ENCODE peak calls at places on chromosome 11, in five cellular contexts. One of them, this sample, is unnamed.

GRCh38 chr11:75195164-75195962 is 44.5 kb downstream of the SLCO2B1 start:
- DNase-seq in PC-9: no peak
- DNase-seq in AG09309: no peak
- DNase-seq in Caco-2: no peak
- DNase-seq in heart right ventricle: peak; percentile 80
- DNase-seq in this sample: no peak

GRCh38 chr11:121591405-121592033 is 138.8 kb upstream of the SORL1-AS1 start:
- DNase-seq in PC-9: no peak
- DNase-seq in AG09309: peak; percentile 52
- DNase-seq in Caco-2: peak; percentile 79
- DNase-seq in heart right ventricle: no peak
- DNase-seq in this sample: peak; percentile 28

GRCh38 chr11:12772324-12772723 is 98.1 kb downstream of the TEAD1 start:
- DNase-seq in PC-9: no peak
- DNase-seq in AG09309: no peak
- DNase-seq in Caco-2: no peak
- DNase-seq in heart right ventricle: no peak
- DNase-seq in this sample: no peak

GRCh38 chr11:132111781-132112380 is 741.5 kb downstream of the NTM start:
- DNase-seq in PC-9: no peak
- DNase-seq in AG09309: peak; percentile 62
- DNase-seq in Caco-2: no peak
- DNase-seq in heart right ventricle: no peak
- DNase-seq in this sample: no peak

GRCh38 chr11:70736461-70736860 is 338.1 kb downstream of the CTTN start:
- DNase-seq in PC-9: no peak
- DNase-seq in AG09309: no peak
- DNase-seq in Caco-2: no peak
- DNase-seq in heart right ventricle: no peak
- DNase-seq in this sample: no peak

GRCh38 chr11:63839508-63840355 is 822 bp downstream of the MARK2 start:
- DNase-seq in PC-9: no peak
- DNase-seq in AG09309: no peak
- DNase-seq in Caco-2: no peak
- DNase-seq in heart right ventricle: peak; percentile 34
- DNase-seq in this sample: no peak

GRCh38 chr11:96242191-96242845 is 100.7 kb downstream of the MAML2 start:
- DNase-seq in PC-9: peak; percentile 65
- DNase-seq in AG09309: no peak
- DNase-seq in Caco-2: no peak
- DNase-seq in heart right ventricle: no peak
- DNase-seq in this sample: peak; percentile 22

GRCh38 chr11:130101661-130102060 is 32.0 kb downstream of the APLP2 start:
- DNase-seq in PC-9: no peak
- DNase-seq in AG09309: no peak
- DNase-seq in Caco-2: no peak
- DNase-seq in heart right ventricle: no peak
- DNase-seq in this sample: no peak

GRCh38 chr11:96367357-96367756 is 22.4 kb downstream of the CCDC82 start:
- DNase-seq in PC-9: peak; percentile 16
- DNase-seq in AG09309: no peak
- DNase-seq in Caco-2: no peak
- DNase-seq in heart right ventricle: no peak
- DNase-seq in this sample: no peak

GRCh38 chr11:73185680-73186293 is 32.3 kb upstream of the P2RY2 start:
- DNase-seq in PC-9: peak; percentile 97
- DNase-seq in AG09309: peak; percentile 61
- DNase-seq in Caco-2: no peak
- DNase-seq in heart right ventricle: no peak
- DNase-seq in this sample: no peak

GRCh38 chr11:73784080-73784634 is 3.5 kb upstream of the MRPL48 start:
- DNase-seq in PC-9: no peak
- DNase-seq in AG09309: peak; percentile 45
- DNase-seq in Caco-2: peak; percentile 81
- DNase-seq in heart right ventricle: no peak
- DNase-seq in this sample: no peak

GRCh38 chr11:128517457-128518230 is 69.7 kb downstream of the ETS1 start:
- DNase-seq in PC-9: no peak
- DNase-seq in AG09309: peak; percentile 46
- DNase-seq in Caco-2: no peak
- DNase-seq in heart right ventricle: no peak
- DNase-seq in this sample: no peak

GRCh38 chr11:128519353-128519752 is 68.0 kb downstream of the ETS1 start:
- DNase-seq in PC-9: no peak
- DNase-seq in AG09309: no peak
- DNase-seq in Caco-2: no peak
- DNase-seq in heart right ventricle: no peak
- DNase-seq in this sample: no peak

GRCh38 chr11:128516886-128517285 is 70.5 kb downstream of the ETS1 start:
- DNase-seq in PC-9: no peak
- DNase-seq in AG09309: no peak
- DNase-seq in Caco-2: no peak
- DNase-seq in heart right ventricle: no peak
- DNase-seq in this sample: no peak

GRCh38 chr11:128520206-128520885 is 67.0 kb downstream of the ETS1 start:
- DNase-seq in PC-9: no peak
- DNase-seq in AG09309: no peak
- DNase-seq in Caco-2: no peak
- DNase-seq in heart right ventricle: no peak
- DNase-seq in this sample: no peak

DNA sequence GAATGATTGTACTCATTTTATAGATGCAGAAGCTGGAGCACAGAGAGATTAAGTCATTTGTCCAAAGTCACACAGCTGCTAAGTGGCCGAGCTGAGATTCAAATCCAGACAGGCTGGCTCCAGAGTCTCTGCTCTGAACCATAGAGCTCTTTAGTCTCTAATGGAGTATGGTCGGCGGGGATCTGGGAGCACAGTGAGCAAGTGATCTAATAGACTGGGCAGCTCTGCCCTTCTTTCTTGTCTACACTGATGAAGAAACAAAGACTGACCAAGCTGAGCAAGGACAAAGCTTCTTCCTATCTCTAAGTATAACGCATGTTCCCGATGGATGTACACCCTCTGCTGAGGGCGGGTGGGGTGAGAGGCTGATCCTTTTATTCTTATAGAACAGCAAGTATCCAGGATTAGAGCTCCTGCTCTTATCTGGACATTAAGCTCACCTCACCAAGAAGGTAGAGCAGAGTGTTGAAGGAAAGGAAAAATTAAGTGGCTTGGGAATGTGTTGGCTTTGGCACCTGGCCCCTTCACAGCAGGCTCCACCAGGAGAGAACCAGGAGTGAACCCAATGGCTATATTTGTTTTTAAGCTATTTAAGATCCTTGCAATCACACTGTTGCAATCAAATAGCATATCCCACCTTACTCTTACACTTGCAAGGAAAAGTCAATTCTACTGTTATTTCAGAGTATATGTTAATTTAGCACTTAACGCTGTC is 68.7 kb downstream of the ETS1 start:
- DNase-seq in PC-9: no peak
- DNase-seq in AG09309: no peak
- DNase-seq in Caco-2: no peak
- DNase-seq in heart right ventricle: no peak
- DNase-seq in this sample: no peak
- H3K4me3 ChIP-seq in PC-9: no peak overlapping the region
- H3K4me3 ChIP-seq in AG09309: peak overlapping the region; percentile 97
- H3K4me3 ChIP-seq in Caco-2: no peak overlapping the region
- H3K4me3 ChIP-seq in heart right ventricle: peak overlapping the region; percentile 92
- H3K4me3 ChIP-seq in this sample: no peak overlapping the region

GRCh38 chr11:2298795-2299747 is 2.6 kb downstream of the C11orf21 start:
- DNase-seq in PC-9: peak; percentile 40
- DNase-seq in AG09309: no peak
- DNase-seq in Caco-2: peak; percentile 89
- DNase-seq in heart right ventricle: no peak
- DNase-seq in this sample: no peak

GRCh38 chr11:2299773-2300172 is 1.9 kb downstream of the C11orf21 start:
- DNase-seq in PC-9: no peak
- DNase-seq in AG09309: no peak
- DNase-seq in Caco-2: peak; percentile 29
- DNase-seq in heart right ventricle: no peak
- DNase-seq in this sample: no peak

GRCh38 chr11:2301631-2302272 is at the start of the genes C11orf21 and TSPAN32:
- DNase-seq in PC-9: no peak
- DNase-seq in AG09309: no peak
- DNase-seq in Caco-2: no peak
- DNase-seq in heart right ventricle: peak; percentile 63
- DNase-seq in this sample: no peak

GRCh38 chr11:2300936-2301630 is 635 bp downstream of the C11orf21 start:
- DNase-seq in PC-9: no peak
- DNase-seq in AG09309: no peak
- DNase-seq in Caco-2: no peak
- DNase-seq in heart right ventricle: no peak
- DNase-seq in this sample: no peak

DNA sequence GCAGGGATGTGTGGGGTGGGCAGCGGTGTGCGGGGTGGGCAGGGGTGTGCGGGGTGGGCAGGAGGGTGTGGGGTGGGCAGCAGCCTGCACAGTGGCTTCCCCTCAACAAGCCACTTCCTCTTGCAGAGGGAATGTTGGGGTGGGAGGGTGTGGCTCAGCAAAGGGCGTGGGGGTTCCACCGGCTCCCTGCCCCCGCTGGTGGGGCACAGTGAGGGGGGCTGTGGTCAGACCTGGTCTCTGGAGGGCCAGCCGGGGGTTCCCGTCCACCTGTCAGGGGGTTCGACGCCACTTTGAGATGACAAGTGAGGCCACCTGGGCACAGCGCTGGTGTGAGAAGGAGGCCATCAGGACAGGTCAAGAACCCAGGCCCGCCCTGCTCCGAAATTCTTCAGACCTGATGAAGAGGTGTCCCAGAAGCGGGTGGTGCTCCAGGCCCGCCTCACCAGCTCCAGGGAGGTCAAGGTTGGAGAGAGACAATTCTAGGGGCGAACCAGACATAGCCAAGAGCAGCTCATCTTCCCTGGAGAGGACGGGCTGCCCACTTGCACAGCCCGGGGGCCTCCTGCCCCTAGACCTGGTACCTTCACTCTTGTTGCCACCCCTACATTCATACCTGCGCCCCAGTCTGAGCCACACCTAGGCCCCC is 1.3 kb downstream of the C11orf21 start:
- DNase-seq in PC-9: no peak
- DNase-seq in AG09309: no peak
- DNase-seq in Caco-2: peak; percentile 37
- DNase-seq in heart right ventricle: no peak
- DNase-seq in this sample: no peak
- H3K4me3 ChIP-seq in PC-9: no peak overlapping the region
- H3K4me3 ChIP-seq in AG09309: no peak overlapping the region
- H3K4me3 ChIP-seq in Caco-2: no peak overlapping the region
- H3K4me3 ChIP-seq in heart right ventricle: peak overlapping the region; percentile 51
- H3K4me3 ChIP-seq in this sample: no peak overlapping the region

GRCh38 chr11:8773125-8773524 is 90.5 kb downstream of the RPL27A start:
- DNase-seq in PC-9: no peak
- DNase-seq in AG09309: no peak
- DNase-seq in Caco-2: no peak
- DNase-seq in heart right ventricle: no peak
- DNase-seq in this sample: no peak

GRCh38 chr11:8772571-8772970 is 90.0 kb downstream of the RPL27A start:
- DNase-seq in PC-9: no peak
- DNase-seq in AG09309: no peak
- DNase-seq in Caco-2: no peak
- DNase-seq in heart right ventricle: no peak
- DNase-seq in this sample: no peak

GRCh38 chr11:8776209-8776608 is 93.6 kb downstream of the RPL27A start:
- DNase-seq in PC-9: no peak
- DNase-seq in AG09309: no peak
- DNase-seq in Caco-2: peak; percentile 46
- DNase-seq in heart right ventricle: no peak
- DNase-seq in this sample: no peak

GRCh38 chr11:8775341-8776133 is 92.9 kb downstream of the RPL27A start:
- DNase-seq in PC-9: no peak
- DNase-seq in AG09309: no peak
- DNase-seq in Caco-2: no peak
- DNase-seq in heart right ventricle: no peak
- DNase-seq in this sample: no peak

DNA sequence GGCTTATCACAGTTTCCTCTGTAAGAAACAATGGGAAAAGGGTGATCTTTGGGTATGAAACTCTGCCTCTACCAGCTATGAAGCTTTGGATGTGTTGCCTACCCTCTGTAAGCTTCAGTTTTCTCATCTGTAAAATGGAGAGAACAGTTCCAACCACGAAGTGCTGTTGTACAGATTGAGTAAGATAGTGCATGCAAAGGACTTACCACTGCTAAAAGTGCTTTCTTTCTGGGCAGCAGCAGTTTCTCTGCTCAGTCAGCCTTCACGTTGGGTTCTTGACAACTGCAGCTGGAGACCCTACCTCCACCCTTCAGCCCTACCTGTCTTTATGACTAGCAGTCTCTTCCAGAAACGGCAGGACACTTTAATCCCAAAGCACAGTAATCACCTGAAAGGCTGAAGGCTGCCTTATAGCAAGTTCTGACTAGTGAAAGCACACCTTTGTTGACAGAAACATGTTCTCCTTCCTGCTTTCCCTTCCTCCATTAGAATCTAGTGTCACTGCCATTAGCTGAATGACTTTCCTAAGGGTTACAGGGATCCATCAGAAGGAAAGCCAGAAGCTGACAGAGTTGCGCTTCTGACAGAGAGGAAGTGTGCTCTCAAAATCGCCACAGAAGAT is 91.4 kb downstream of the RPL27A start:
- DNase-seq in PC-9: no peak
- DNase-seq in AG09309: no peak
- DNase-seq in Caco-2: no peak
- DNase-seq in heart right ventricle: no peak
- DNase-seq in this sample: no peak
- H3K4me3 ChIP-seq in PC-9: no peak overlapping the region
- H3K4me3 ChIP-seq in AG09309: no peak overlapping the region
- H3K4me3 ChIP-seq in Caco-2: no peak overlapping the region
- H3K4me3 ChIP-seq in heart right ventricle: no peak overlapping the region
- H3K4me3 ChIP-seq in this sample: no peak overlapping the region

GRCh38 chr11:112533682-112534081 is 273.0 kb upstream of the PLET1 start:
- DNase-seq in PC-9: no peak
- DNase-seq in AG09309: no peak
- DNase-seq in Caco-2: no peak
- DNase-seq in heart right ventricle: no peak
- DNase-seq in this sample: no peak

GRCh38 chr11:112529071-112529470 is 268.4 kb upstream of the PLET1 start:
- DNase-seq in PC-9: no peak
- DNase-seq in AG09309: no peak
- DNase-seq in Caco-2: no peak
- DNase-seq in heart right ventricle: no peak
- DNase-seq in this sample: no peak

GRCh38 chr11:112537846-112538330 is 277.2 kb upstream of the PLET1 start:
- DNase-seq in PC-9: peak; percentile 96
- DNase-seq in AG09309: no peak
- DNase-seq in Caco-2: no peak
- DNase-seq in heart right ventricle: no peak
- DNase-seq in this sample: no peak

GRCh38 chr11:112526699-112527410 is 266.2 kb upstream of the PLET1 start:
- DNase-seq in PC-9: peak; percentile 76
- DNase-seq in AG09309: no peak
- DNase-seq in Caco-2: no peak
- DNase-seq in heart right ventricle: no peak
- DNase-seq in this sample: no peak

DNA sequence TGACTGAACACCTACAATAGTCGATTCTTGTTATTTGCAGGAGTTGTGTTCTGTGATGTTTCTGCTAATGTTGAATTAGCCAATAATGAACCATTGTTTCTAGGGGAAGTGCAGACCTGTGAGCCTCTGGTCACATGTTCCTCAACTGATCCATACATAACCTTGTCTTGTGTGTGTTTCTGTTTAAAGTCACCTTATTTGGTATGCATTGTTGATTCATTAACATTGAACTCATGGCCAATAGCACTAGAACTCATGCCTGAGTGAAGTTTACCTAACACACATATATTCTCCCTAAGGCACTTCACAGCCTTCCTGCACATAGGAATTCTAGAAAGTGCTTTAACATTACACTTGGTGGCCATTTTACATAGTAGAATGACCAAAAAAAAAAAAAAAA is 271.8 kb upstream of the PLET1 start:
- DNase-seq in PC-9: no peak
- DNase-seq in AG09309: no peak
- DNase-seq in Caco-2: no peak
- DNase-seq in heart right ventricle: no peak
- DNase-seq in this sample: no peak
- H3K4me3 ChIP-seq in PC-9: no peak overlapping the region
- H3K4me3 ChIP-seq in AG09309: no peak overlapping the region
- H3K4me3 ChIP-seq in Caco-2: no peak overlapping the region
- H3K4me3 ChIP-seq in heart right ventricle: no peak overlapping the region
- H3K4me3 ChIP-seq in this sample: no peak overlapping the region

This sample was measured in SK-N-MC.